ENCODE peak calls at places on chromosomes 12 and 14, in six cellular contexts. One of them, this sample, is unnamed.

GRCh38 chr12:67667276-67668073 is 18.9 kb downstream of the DYRK2 start:
- DNase-seq in CD8-positive, alpha-beta T cell: no peak
- DNase-seq in testis: peak; percentile 86
- DNase-seq in lung: peak; percentile 46
- DNase-seq in pancreas: no peak
- DNase-seq in fibroblast of lung: no peak
- DNase-seq in this sample: no peak

GRCh38 chr12:6772331-6772695 is at the start of gene LAG3:
- DNase-seq in pancreas: no peak
- DNase-seq in CD8-positive, alpha-beta T cell: peak; percentile 51
- DNase-seq in fibroblast of lung: no peak
- DNase-seq in testis: peak; percentile 34
- DNase-seq in lung: no peak
- DNase-seq in this sample: no peak

GRCh38 chr12:9081667-9082243 is 34.0 kb downstream of the A2M start:
- DNase-seq in fibroblast of lung: no peak
- DNase-seq in pancreas: no peak
- DNase-seq in lung: no peak
- DNase-seq in testis: no peak
- DNase-seq in CD8-positive, alpha-beta T cell: no peak
- DNase-seq in this sample: no peak

GRCh38 chr14:59281613-59282012 is 93.1 kb downstream of the DAAM1 start:
- DNase-seq in lung: no peak
- DNase-seq in CD8-positive, alpha-beta T cell: no peak
- DNase-seq in pancreas: no peak
- DNase-seq in fibroblast of lung: peak; percentile 76
- DNase-seq in testis: no peak
- DNase-seq in this sample: no peak

GRCh38 chr12:105766029-105766428 is 372.7 kb downstream of the NUAK1 start:
- DNase-seq in lung: no peak
- DNase-seq in CD8-positive, alpha-beta T cell: no peak
- DNase-seq in fibroblast of lung: no peak
- DNase-seq in pancreas: no peak
- DNase-seq in testis: no peak
- DNase-seq in this sample: no peak

GRCh38 chr12:26940820-26941219 is 2.5 kb downstream of the FGFR1OP2 start:
- DNase-seq in lung: no peak
- DNase-seq in pancreas: no peak
- DNase-seq in testis: no peak
- DNase-seq in CD8-positive, alpha-beta T cell: peak; percentile 37
- DNase-seq in fibroblast of lung: peak; percentile 8
- DNase-seq in this sample: no peak

GRCh38 chr12:46494424-46494823 is 121.9 kb upstream of the SLC38A2 start:
- DNase-seq in testis: no peak
- DNase-seq in pancreas: no peak
- DNase-seq in lung: no peak
- DNase-seq in fibroblast of lung: peak; percentile 74
- DNase-seq in CD8-positive, alpha-beta T cell: no peak
- DNase-seq in this sample: no peak

GRCh38 chr12:89085421-89085820 is 266.9 kb downstream of the DUSP6 start:
- DNase-seq in CD8-positive, alpha-beta T cell: no peak
- DNase-seq in pancreas: no peak
- DNase-seq in fibroblast of lung: no peak
- DNase-seq in testis: no peak
- DNase-seq in lung: no peak
- DNase-seq in this sample: no peak

GRCh38 chr12:31585271-31585670 is 5.7 kb downstream of the DENND5B start:
- DNase-seq in fibroblast of lung: no peak
- DNase-seq in lung: no peak
- DNase-seq in CD8-positive, alpha-beta T cell: no peak
- DNase-seq in testis: no peak
- DNase-seq in pancreas: no peak
- DNase-seq in this sample: no peak

GRCh38 chr12:109738878-109739665 is 25.4 kb downstream of the FAM222A start:
- DNase-seq in lung: no peak
- DNase-seq in fibroblast of lung: no peak
- DNase-seq in CD8-positive, alpha-beta T cell: no peak
- DNase-seq in pancreas: peak; percentile 40
- DNase-seq in testis: no peak
- DNase-seq in this sample: no peak

GRCh38 chr14:51242545-51243490 is 2.8 kb downstream of the TMX1 start:
- DNase-seq in fibroblast of lung: no peak
- DNase-seq in testis: no peak
- DNase-seq in CD8-positive, alpha-beta T cell: no peak
- DNase-seq in lung: no peak
- DNase-seq in pancreas: no peak
- DNase-seq in this sample: no peak

GRCh38 chr12:7374423-7375144 is 69.4 kb downstream of the CD163L1 start:
- DNase-seq in CD8-positive, alpha-beta T cell: peak; percentile 16
- DNase-seq in lung: no peak
- DNase-seq in fibroblast of lung: peak; percentile 14
- DNase-seq in pancreas: peak; percentile 71
- DNase-seq in testis: peak; percentile 19
- DNase-seq in this sample: no peak

GRCh38 chr12:129193263-129193871 is 340.1 kb downstream of the GLT1D1 start:
- DNase-seq in CD8-positive, alpha-beta T cell: no peak
- DNase-seq in lung: no peak
- DNase-seq in pancreas: no peak
- DNase-seq in fibroblast of lung: no peak
- DNase-seq in testis: peak; percentile 61
- DNase-seq in this sample: no peak

GRCh38 chr14:36820111-36820709 is 158.6 kb downstream of the PAX9 start:
- DNase-seq in pancreas: no peak
- DNase-seq in lung: no peak
- DNase-seq in CD8-positive, alpha-beta T cell: no peak
- DNase-seq in fibroblast of lung: no peak
- DNase-seq in testis: no peak
- DNase-seq in this sample: no peak

GRCh38 chr12:84813780-84814663 is 98.6 kb downstream of the SLC6A15 start:
- DNase-seq in fibroblast of lung: no peak
- DNase-seq in testis: no peak
- DNase-seq in CD8-positive, alpha-beta T cell: no peak
- DNase-seq in pancreas: no peak
- DNase-seq in lung: no peak
- DNase-seq in this sample: no peak

GRCh38 chr12:3148366-3149000 is 71.3 kb downstream of the TSPAN9 start:
- DNase-seq in lung: no peak
- DNase-seq in testis: peak; percentile 46
- DNase-seq in pancreas: no peak
- DNase-seq in fibroblast of lung: peak; percentile 40
- DNase-seq in CD8-positive, alpha-beta T cell: no peak
- DNase-seq in this sample: no peak

GRCh38 chr12:67019070-67019469 is 250.1 kb upstream of the CAND1 start:
- DNase-seq in CD8-positive, alpha-beta T cell: no peak
- DNase-seq in testis: no peak
- DNase-seq in lung: no peak
- DNase-seq in pancreas: no peak
- DNase-seq in fibroblast of lung: no peak
- DNase-seq in this sample: no peak

GRCh38 chr12:42190376-42190775 is 45.7 kb upstream of the GXYLT1 start:
- DNase-seq in pancreas: no peak
- DNase-seq in fibroblast of lung: no peak
- DNase-seq in CD8-positive, alpha-beta T cell: no peak
- DNase-seq in testis: no peak
- DNase-seq in lung: no peak
- DNase-seq in this sample: no peak

GRCh38 chr12:47881041-47881440 is 23.8 kb downstream of the VDR start:
- DNase-seq in lung: no peak
- DNase-seq in pancreas: no peak
- DNase-seq in CD8-positive, alpha-beta T cell: no peak
- DNase-seq in testis: no peak
- DNase-seq in fibroblast of lung: no peak
- DNase-seq in this sample: no peak
- H3K4me1 ChIP-seq in lung: peaks cover 11% of the 10 kb centered on the region
- H3K4me1 ChIP-seq in pancreas: no peaks in the 10 kb centered on the region
- H3K4me1 ChIP-seq in CD8-positive, alpha-beta T cell: peaks cover 36% of the 10 kb centered on the region
- H3K4me1 ChIP-seq in testis: peaks cover 7% of the 10 kb centered on the region
- H3K4me1 ChIP-seq in fibroblast of lung: peaks cover 22% of the 10 kb centered on the region
- H3K4me1 ChIP-seq in this sample: peaks cover 23% of the 10 kb centered on the region

GRCh38 chr12:124605150-124605549 is 37.7 kb upstream of the NCOR2 start:
- DNase-seq in lung: no peak
- DNase-seq in CD8-positive, alpha-beta T cell: no peak
- DNase-seq in pancreas: no peak
- DNase-seq in fibroblast of lung: no peak
- DNase-seq in testis: no peak
- DNase-seq in this sample: no peak

GRCh38 chr12:124603910-124604775 is 36.7 kb upstream of the NCOR2 start:
- DNase-seq in fibroblast of lung: no peak
- DNase-seq in pancreas: no peak
- DNase-seq in testis: no peak
- DNase-seq in CD8-positive, alpha-beta T cell: no peak
- DNase-seq in lung: no peak
- DNase-seq in this sample: no peak

GRCh38 chr12:124607681-124608425 is 40.4 kb upstream of the NCOR2 start:
- DNase-seq in CD8-positive, alpha-beta T cell: no peak
- DNase-seq in pancreas: peak; percentile 32
- DNase-seq in fibroblast of lung: no peak
- DNase-seq in lung: no peak
- DNase-seq in testis: peak; percentile 59
- DNase-seq in this sample: no peak

GRCh38 chr12:124608451-124608870 is 41.0 kb upstream of the NCOR2 start:
- DNase-seq in CD8-positive, alpha-beta T cell: no peak
- DNase-seq in lung: no peak
- DNase-seq in fibroblast of lung: no peak
- DNase-seq in pancreas: peak; percentile 12
- DNase-seq in testis: peak; percentile 53
- DNase-seq in this sample: no peak

GRCh38 chr12:124605869-124606774 is 38.7 kb upstream of the NCOR2 start:
- DNase-seq in CD8-positive, alpha-beta T cell: no peak
- DNase-seq in pancreas: no peak
- DNase-seq in lung: no peak
- DNase-seq in fibroblast of lung: no peak
- DNase-seq in testis: no peak
- DNase-seq in this sample: no peak
- H3K27ac ChIP-seq in CD8-positive, alpha-beta T cell: no peak overlapping the region
- H3K27ac ChIP-seq in pancreas: no peak overlapping the region
- H3K27ac ChIP-seq in lung: no peak overlapping the region
- H3K27ac ChIP-seq in fibroblast of lung: no peak overlapping the region
- H3K27ac ChIP-seq in testis: peak overlapping the region; percentile 31
- H3K27ac ChIP-seq in this sample: no peak overlapping the region

DNA sequence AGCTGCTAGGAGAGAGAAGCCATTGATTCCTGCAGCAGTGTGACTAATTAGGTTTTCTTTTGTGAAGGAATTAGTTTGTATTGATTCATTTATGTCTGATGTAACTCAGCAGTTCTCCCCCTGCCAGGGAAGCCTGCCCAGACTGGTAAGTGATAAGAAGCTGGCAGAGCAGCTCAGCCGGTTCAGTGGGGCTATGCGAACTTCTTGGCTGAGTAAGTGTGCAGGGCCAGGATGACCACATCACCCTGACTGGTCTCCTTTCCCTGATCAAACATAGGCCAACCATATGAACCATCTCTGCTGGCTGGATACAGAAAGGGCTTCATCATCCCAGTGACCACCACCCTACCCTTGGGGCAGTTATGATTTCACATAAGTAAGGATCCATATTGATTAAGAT is 107.1 kb upstream of the CCDC196 start:
- DNase-seq in CD8-positive, alpha-beta T cell: no peak
- DNase-seq in pancreas: peak; percentile 94
- DNase-seq in fibroblast of lung: no peak
- DNase-seq in testis: peak; percentile 84
- DNase-seq in lung: no peak
- DNase-seq in this sample: no peak
- H3K4me3 ChIP-seq in CD8-positive, alpha-beta T cell: no peak overlapping the region
- H3K4me3 ChIP-seq in pancreas: no peak overlapping the region
- H3K4me3 ChIP-seq in fibroblast of lung: no peak overlapping the region
- H3K4me3 ChIP-seq in testis: no peak overlapping the region
- H3K4me3 ChIP-seq in lung: no peak overlapping the region
- H3K4me3 ChIP-seq in this sample: no peak overlapping the region

DNA sequence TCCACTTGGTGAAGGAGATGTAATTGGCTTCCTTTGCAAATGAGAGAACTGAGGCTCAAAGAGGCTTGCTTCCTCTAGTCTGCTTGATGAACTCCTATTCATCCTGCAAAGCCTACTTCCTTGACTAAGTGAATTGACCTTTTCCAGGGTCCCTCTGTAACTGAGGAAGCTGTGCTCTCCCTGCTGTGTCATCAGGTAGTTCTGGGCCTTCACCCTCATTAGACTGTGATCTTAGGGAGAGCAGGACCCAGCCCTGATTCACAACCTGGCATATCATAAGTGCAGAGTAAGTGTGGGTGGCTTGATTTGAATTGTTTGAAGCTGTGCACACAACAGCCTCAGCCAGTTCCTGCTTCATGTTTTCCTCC is 16.3 kb downstream of the ASB2 start:
- DNase-seq in CD8-positive, alpha-beta T cell: no peak
- DNase-seq in testis: no peak
- DNase-seq in fibroblast of lung: no peak
- DNase-seq in pancreas: no peak
- DNase-seq in lung: no peak
- DNase-seq in this sample: no peak
- H3K4me1 ChIP-seq in CD8-positive, alpha-beta T cell: peaks cover 91% of the 10 kb centered on the region
- H3K4me1 ChIP-seq in testis: no peaks in the 10 kb centered on the region
- H3K4me1 ChIP-seq in fibroblast of lung: no peaks in the 10 kb centered on the region
- H3K4me1 ChIP-seq in pancreas: no peaks in the 10 kb centered on the region
- H3K4me1 ChIP-seq in lung: peaks cover 18% of the 10 kb centered on the region
- H3K4me1 ChIP-seq in this sample: peaks cover 88% of the 10 kb centered on the region

DNA sequence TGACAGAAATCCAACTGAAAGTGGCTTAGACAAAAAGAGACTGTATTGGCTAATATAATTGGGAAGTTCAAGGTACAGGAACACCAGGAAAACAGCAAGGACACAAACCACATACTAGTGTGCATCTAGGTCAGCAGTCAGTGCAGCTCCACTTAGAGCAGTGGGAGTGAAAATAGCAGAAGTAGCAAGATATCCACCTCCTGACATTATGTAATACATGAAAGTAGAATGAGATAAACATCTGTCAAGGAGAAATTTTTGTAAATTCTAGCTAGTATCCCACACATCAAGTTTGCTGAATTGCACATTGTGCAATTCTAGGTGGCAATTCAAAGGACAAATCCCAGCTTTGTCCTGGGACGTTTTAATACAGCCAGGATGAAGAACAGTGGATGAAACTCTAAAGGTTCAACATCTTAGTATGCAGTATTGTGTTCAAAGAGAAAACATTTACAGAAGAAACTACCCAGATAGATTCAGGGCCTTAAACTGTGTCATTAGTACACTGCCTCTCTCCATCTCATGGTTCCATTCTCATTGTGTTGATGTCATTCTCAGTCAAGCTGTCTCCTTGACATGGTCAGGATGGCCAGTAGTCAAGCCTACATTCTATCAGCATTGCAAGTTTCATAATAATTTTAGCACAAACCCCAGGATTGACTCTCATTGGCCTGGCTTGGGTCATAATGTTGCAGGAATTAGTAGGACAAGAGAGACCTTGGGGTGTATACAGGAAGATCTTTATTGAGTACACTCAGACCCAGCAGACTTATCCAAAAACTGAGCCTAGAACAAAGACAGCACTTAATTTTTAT is 56.8 kb downstream of the SDR9C7 start:
- DNase-seq in CD8-positive, alpha-beta T cell: no peak
- DNase-seq in testis: no peak
- DNase-seq in lung: no peak
- DNase-seq in pancreas: no peak
- DNase-seq in fibroblast of lung: no peak
- DNase-seq in this sample: no peak
- H3K27ac ChIP-seq in CD8-positive, alpha-beta T cell: no peak overlapping the region
- H3K27ac ChIP-seq in testis: no peak overlapping the region
- H3K27ac ChIP-seq in lung: no peak overlapping the region
- H3K27ac ChIP-seq in pancreas: no peak overlapping the region
- H3K27ac ChIP-seq in fibroblast of lung: no peak overlapping the region
- H3K27ac ChIP-seq in this sample: no peak overlapping the region